ENCODE peak calls at places on chromosomes 3 and 15, in eight cellular contexts. One of them, this sample, is unnamed.

GRCh38 chr15:71093089-71094024 is 21.9 kb upstream of the THSD4 start:
- DNase-seq in tibial nerve: no peak
- DNase-seq in ovary: no peak
- DNase-seq in suprapubic skin: no peak
- DNase-seq in A549: peak; percentile 70
- DNase-seq in sigmoid colon: no peak
- DNase-seq in SK-N-SH: no peak
- DNase-seq in esophagus muscularis mucosa: peak; percentile 82
- DNase-seq in this sample: peak; percentile 50

GRCh38 chr3:167709690-167710089 is 25.0 kb downstream of the PDCD10 start:
- DNase-seq in tibial nerve: no peak
- DNase-seq in ovary: no peak
- DNase-seq in suprapubic skin: no peak
- DNase-seq in A549: no peak
- DNase-seq in sigmoid colon: no peak
- DNase-seq in SK-N-SH: no peak
- DNase-seq in esophagus muscularis mucosa: no peak
- DNase-seq in this sample: no peak

GRCh38 chr3:112894258-112894657 is 47.6 kb upstream of the CD200R1L start:
- DNase-seq in tibial nerve: no peak
- DNase-seq in ovary: no peak
- DNase-seq in suprapubic skin: no peak
- DNase-seq in A549: no peak
- DNase-seq in sigmoid colon: no peak
- DNase-seq in SK-N-SH: no peak
- DNase-seq in esophagus muscularis mucosa: no peak
- DNase-seq in this sample: no peak

GRCh38 chr3:54257114-54257513 is 134.8 kb downstream of the CACNA2D3 start:
- DNase-seq in tibial nerve: no peak
- DNase-seq in ovary: no peak
- DNase-seq in suprapubic skin: no peak
- DNase-seq in A549: no peak
- DNase-seq in sigmoid colon: no peak
- DNase-seq in SK-N-SH: no peak
- DNase-seq in esophagus muscularis mucosa: no peak
- DNase-seq in this sample: no peak

GRCh38 chr3:126528419-126528799 is 4.5 kb downstream of the CHST13 start:
- DNase-seq in tibial nerve: no peak
- DNase-seq in ovary: no peak
- DNase-seq in suprapubic skin: no peak
- DNase-seq in A549: no peak
- DNase-seq in sigmoid colon: peak; percentile 35
- DNase-seq in SK-N-SH: no peak
- DNase-seq in esophagus muscularis mucosa: no peak
- DNase-seq in this sample: no peak

GRCh38 chr3:154095832-154096421 is 25.3 kb upstream of the ARHGEF26 start:
- DNase-seq in tibial nerve: no peak
- DNase-seq in ovary: no peak
- DNase-seq in suprapubic skin: no peak
- DNase-seq in A549: no peak
- DNase-seq in sigmoid colon: no peak
- DNase-seq in SK-N-SH: no peak
- DNase-seq in esophagus muscularis mucosa: no peak
- DNase-seq in this sample: no peak

GRCh38 chr3:38047896-38048295 is 8.9 kb downstream of the DLEC1 start:
- DNase-seq in tibial nerve: no peak
- DNase-seq in ovary: no peak
- DNase-seq in suprapubic skin: no peak
- DNase-seq in A549: no peak
- DNase-seq in sigmoid colon: no peak
- DNase-seq in SK-N-SH: no peak
- DNase-seq in esophagus muscularis mucosa: no peak
- DNase-seq in this sample: no peak

GRCh38 chr3:128524374-128525299 is 31.6 kb upstream of the GATA2 start:
- DNase-seq in tibial nerve: no peak
- DNase-seq in ovary: no peak
- DNase-seq in suprapubic skin: no peak
- DNase-seq in A549: no peak
- DNase-seq in sigmoid colon: no peak
- DNase-seq in SK-N-SH: no peak
- DNase-seq in esophagus muscularis mucosa: peak; percentile 78
- DNase-seq in this sample: no peak

GRCh38 chr3:88713233-88713691 is 394.2 kb upstream of the EPHA3 start:
- DNase-seq in tibial nerve: no peak
- DNase-seq in ovary: no peak
- DNase-seq in suprapubic skin: no peak
- DNase-seq in A549: no peak
- DNase-seq in sigmoid colon: no peak
- DNase-seq in SK-N-SH: no peak
- DNase-seq in esophagus muscularis mucosa: no peak
- DNase-seq in this sample: no peak

GRCh38 chr3:61077551-61077950 is 173.7 kb downstream of the FHIT start:
- DNase-seq in tibial nerve: no peak
- DNase-seq in ovary: no peak
- DNase-seq in suprapubic skin: no peak
- DNase-seq in A549: no peak
- DNase-seq in sigmoid colon: no peak
- DNase-seq in SK-N-SH: no peak
- DNase-seq in esophagus muscularis mucosa: no peak
- DNase-seq in this sample: no peak
- H3K27ac ChIP-seq in tibial nerve: no peak overlapping the region
- H3K27ac ChIP-seq in ovary: no peak overlapping the region
- H3K27ac ChIP-seq in suprapubic skin: no peak overlapping the region
- H3K27ac ChIP-seq in A549: no peak overlapping the region
- H3K27ac ChIP-seq in sigmoid colon: no peak overlapping the region
- H3K27ac ChIP-seq in SK-N-SH: no peak overlapping the region
- H3K27ac ChIP-seq in esophagus muscularis mucosa: no peak overlapping the region
- H3K27ac ChIP-seq in this sample: no peak overlapping the region

DNA sequence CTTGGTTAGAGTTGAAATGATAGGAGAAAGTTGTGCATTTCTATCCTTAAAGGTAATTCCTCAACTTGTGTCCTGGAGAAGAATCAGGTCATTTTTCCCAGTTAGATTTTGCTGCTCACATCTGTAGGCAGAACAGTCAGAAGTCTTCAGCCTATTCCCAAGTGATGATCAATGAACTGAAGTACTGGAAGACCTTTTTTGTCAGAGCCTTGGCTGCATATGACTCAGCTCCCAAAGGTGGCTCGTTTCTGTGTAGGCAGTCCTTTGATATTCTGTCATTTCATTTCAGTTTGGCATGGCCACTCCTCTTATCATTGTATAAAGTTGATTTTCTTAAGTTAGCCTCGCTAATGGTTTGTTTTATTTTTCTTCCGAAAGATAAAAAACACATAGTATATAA is 90.7 kb downstream of the KLHL25 start:
- DNase-seq in tibial nerve: no peak
- DNase-seq in ovary: no peak
- DNase-seq in suprapubic skin: no peak
- DNase-seq in A549: no peak
- DNase-seq in sigmoid colon: no peak
- DNase-seq in SK-N-SH: no peak
- DNase-seq in esophagus muscularis mucosa: no peak
- DNase-seq in this sample: no peak
- H3K4me3 ChIP-seq in tibial nerve: no peak overlapping the region
- H3K4me3 ChIP-seq in ovary: no peak overlapping the region
- H3K4me3 ChIP-seq in suprapubic skin: no peak overlapping the region
- H3K4me3 ChIP-seq in A549: no peak overlapping the region
- H3K4me3 ChIP-seq in sigmoid colon: no peak overlapping the region
- H3K4me3 ChIP-seq in SK-N-SH: no peak overlapping the region
- H3K4me3 ChIP-seq in esophagus muscularis mucosa: no peak overlapping the region
- H3K4me3 ChIP-seq in this sample: no peak overlapping the region

GRCh38 chr15:34773013-34773412 is 18.2 kb upstream of the GJD2 start:
- DNase-seq in tibial nerve: no peak
- DNase-seq in ovary: no peak
- DNase-seq in suprapubic skin: no peak
- DNase-seq in A549: no peak
- DNase-seq in sigmoid colon: no peak
- DNase-seq in SK-N-SH: no peak
- DNase-seq in esophagus muscularis mucosa: no peak
- DNase-seq in this sample: no peak
- TF ChIP-seq EP300 in tibial nerve: no peak
- TF ChIP-seq EP300 in ovary: no peak
- TF ChIP-seq EP300 in suprapubic skin: no peak
- TF ChIP-seq EP300 in A549: no peak
- TF ChIP-seq EP300 in sigmoid colon: no peak
- TF ChIP-seq EP300 in SK-N-SH: no peak
- TF ChIP-seq EP300 in esophagus muscularis mucosa: no peak
- TF ChIP-seq EP300 in this sample: no peak

GRCh38 chr15:85011210-85011571 is 29.5 kb downstream of the PDE8A start:
- DNase-seq in tibial nerve: no peak
- DNase-seq in ovary: no peak
- DNase-seq in suprapubic skin: no peak
- DNase-seq in A549: no peak
- DNase-seq in sigmoid colon: no peak
- DNase-seq in SK-N-SH: no peak
- DNase-seq in esophagus muscularis mucosa: no peak
- DNase-seq in this sample: no peak
- H3K27ac ChIP-seq in tibial nerve: no peak overlapping the region
- H3K27ac ChIP-seq in ovary: peak overlapping the region; percentile 52
- H3K27ac ChIP-seq in suprapubic skin: no peak overlapping the region
- H3K27ac ChIP-seq in A549: peak overlapping the region; percentile 4
- H3K27ac ChIP-seq in sigmoid colon: peak overlapping the region; percentile 68
- H3K27ac ChIP-seq in SK-N-SH: no peak overlapping the region
- H3K27ac ChIP-seq in esophagus muscularis mucosa: peak overlapping the region; percentile 74
- H3K27ac ChIP-seq in this sample: peak overlapping the region; percentile 36

DNA sequence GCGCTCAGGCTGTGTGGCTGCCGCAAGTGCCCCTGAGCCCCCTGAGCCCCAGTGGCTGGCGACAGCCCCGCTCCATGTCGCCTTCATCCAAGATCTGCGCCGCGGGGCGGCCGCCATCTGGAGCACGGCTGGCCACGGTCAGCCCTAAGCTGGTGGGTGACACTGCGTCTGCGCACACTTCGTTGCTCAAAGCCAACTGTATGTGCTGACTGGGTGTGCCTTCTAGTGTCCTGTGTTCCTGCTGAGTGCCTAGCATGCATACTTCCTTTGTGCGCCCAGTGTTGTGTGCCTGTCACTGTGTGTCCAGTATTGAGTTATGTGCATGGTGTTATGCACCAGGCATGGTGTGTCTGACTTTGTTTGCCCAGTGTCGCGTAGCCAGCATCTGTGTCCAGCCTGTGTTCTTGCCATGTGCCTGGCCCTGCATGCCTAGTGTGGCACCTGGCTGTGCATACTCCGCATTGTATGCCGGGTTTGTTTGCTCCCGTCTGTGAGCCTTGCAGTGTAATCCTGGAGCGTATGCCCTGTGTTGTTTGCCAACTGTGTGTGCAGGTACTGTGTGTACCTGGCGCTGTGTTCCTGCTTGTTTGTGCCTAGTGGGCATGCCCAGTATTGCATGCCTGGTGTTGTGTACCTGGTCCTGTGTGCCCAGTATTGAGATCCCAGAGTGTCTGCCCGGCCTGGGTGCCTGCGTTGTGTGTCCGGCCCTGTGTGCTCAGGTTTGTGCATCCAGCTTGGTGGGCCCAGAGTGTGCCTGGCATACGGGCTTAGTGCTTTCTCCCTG is 54.7 kb upstream of the CHRNA7 start:
- DNase-seq in tibial nerve: no peak
- DNase-seq in ovary: no peak
- DNase-seq in suprapubic skin: no peak
- DNase-seq in A549: no peak
- DNase-seq in sigmoid colon: no peak
- DNase-seq in SK-N-SH: peak; percentile 79
- DNase-seq in esophagus muscularis mucosa: peak; percentile 70
- DNase-seq in this sample: peak; percentile 79
- H3K4me3 ChIP-seq in tibial nerve: no peak overlapping the region
- H3K4me3 ChIP-seq in ovary: no peak overlapping the region
- H3K4me3 ChIP-seq in suprapubic skin: peak overlapping the region; percentile 36
- H3K4me3 ChIP-seq in A549: peak overlapping the region; percentile 42
- H3K4me3 ChIP-seq in sigmoid colon: no peak overlapping the region
- H3K4me3 ChIP-seq in SK-N-SH: peak overlapping the region; percentile 43
- H3K4me3 ChIP-seq in esophagus muscularis mucosa: no peak overlapping the region
- H3K4me3 ChIP-seq in this sample: no peak overlapping the region

DNA sequence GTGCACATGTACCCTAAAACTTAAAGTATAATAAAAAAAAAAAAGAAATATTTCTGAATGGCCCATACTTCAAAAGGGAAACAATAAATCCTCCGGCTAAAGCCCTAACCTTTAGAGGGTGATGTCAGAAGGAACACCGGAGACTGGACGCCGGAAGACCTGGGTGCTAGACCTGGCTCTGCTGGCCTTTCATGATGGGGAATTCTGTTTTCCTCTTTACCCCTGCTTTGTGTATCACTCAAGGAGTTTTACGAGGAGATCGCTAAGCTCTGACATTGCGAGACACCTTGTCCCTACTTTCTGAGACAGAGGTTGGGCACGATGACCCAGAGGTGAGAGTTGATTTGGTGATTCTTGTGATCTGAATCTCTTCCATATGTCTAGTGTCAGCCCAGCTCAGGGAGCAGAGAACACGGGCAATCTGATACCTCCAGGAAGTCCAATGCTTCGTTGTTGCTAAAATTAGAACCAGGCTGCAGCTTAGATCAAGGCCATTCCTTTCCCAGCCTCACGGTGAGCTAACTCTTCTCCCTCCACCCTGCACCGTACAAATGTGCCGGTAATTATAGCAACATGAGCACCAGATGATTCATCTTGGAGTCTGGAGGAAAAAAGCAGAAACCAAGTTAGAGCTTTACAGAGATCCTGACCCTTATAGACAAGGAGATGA is 42.0 kb upstream of the CFAP161 start:
- DNase-seq in tibial nerve: no peak
- DNase-seq in ovary: no peak
- DNase-seq in suprapubic skin: no peak
- DNase-seq in A549: no peak
- DNase-seq in sigmoid colon: no peak
- DNase-seq in SK-N-SH: peak; percentile 23
- DNase-seq in esophagus muscularis mucosa: no peak
- DNase-seq in this sample: no peak
- TF ChIP-seq EP300 in tibial nerve: peak; percentile 47
- TF ChIP-seq EP300 in ovary: no peak
- TF ChIP-seq EP300 in suprapubic skin: no peak
- TF ChIP-seq EP300 in A549: no peak
- TF ChIP-seq EP300 in sigmoid colon: no peak
- TF ChIP-seq EP300 in SK-N-SH: peak; percentile 40
- TF ChIP-seq EP300 in esophagus muscularis mucosa: no peak
- TF ChIP-seq EP300 in this sample: no peak

GRCh38 chr15:29127506-29128430 is 141.9 kb downstream of the NSMCE3 start:
- DNase-seq in tibial nerve: no peak
- DNase-seq in ovary: no peak
- DNase-seq in suprapubic skin: peak; percentile 37
- DNase-seq in A549: no peak
- DNase-seq in sigmoid colon: peak; percentile 46
- DNase-seq in SK-N-SH: no peak
- DNase-seq in esophagus muscularis mucosa: no peak
- DNase-seq in this sample: no peak

GRCh38 chr15:29128671-29129070 is 141.0 kb downstream of the NSMCE3 start:
- DNase-seq in tibial nerve: no peak
- DNase-seq in ovary: no peak
- DNase-seq in suprapubic skin: no peak
- DNase-seq in A549: no peak
- DNase-seq in sigmoid colon: peak; percentile 51
- DNase-seq in SK-N-SH: no peak
- DNase-seq in esophagus muscularis mucosa: no peak
- DNase-seq in this sample: no peak

GRCh38 chr15:29130461-29130860 is 139.2 kb downstream of the NSMCE3 start:
- DNase-seq in tibial nerve: no peak
- DNase-seq in ovary: no peak
- DNase-seq in suprapubic skin: no peak
- DNase-seq in A549: no peak
- DNase-seq in sigmoid colon: no peak
- DNase-seq in SK-N-SH: no peak
- DNase-seq in esophagus muscularis mucosa: no peak
- DNase-seq in this sample: no peak

GRCh38 chr15:29129903-29130302 is 139.7 kb downstream of the NSMCE3 start:
- DNase-seq in tibial nerve: no peak
- DNase-seq in ovary: peak; percentile 13
- DNase-seq in suprapubic skin: peak; percentile 32
- DNase-seq in A549: no peak
- DNase-seq in sigmoid colon: peak; percentile 20
- DNase-seq in SK-N-SH: no peak
- DNase-seq in esophagus muscularis mucosa: no peak
- DNase-seq in this sample: no peak

GRCh38 chr15:29129221-29129620 is 140.4 kb downstream of the NSMCE3 start:
- DNase-seq in tibial nerve: no peak
- DNase-seq in ovary: no peak
- DNase-seq in suprapubic skin: peak; percentile 21
- DNase-seq in A549: no peak
- DNase-seq in sigmoid colon: peak; percentile 15
- DNase-seq in SK-N-SH: no peak
- DNase-seq in esophagus muscularis mucosa: no peak
- DNase-seq in this sample: no peak
- H3K27ac ChIP-seq in tibial nerve: no peak overlapping the region
- H3K27ac ChIP-seq in ovary: no peak overlapping the region
- H3K27ac ChIP-seq in suprapubic skin: no peak overlapping the region
- H3K27ac ChIP-seq in A549: no peak overlapping the region
- H3K27ac ChIP-seq in sigmoid colon: no peak overlapping the region
- H3K27ac ChIP-seq in SK-N-SH: no peak overlapping the region
- H3K27ac ChIP-seq in esophagus muscularis mucosa: no peak overlapping the region
- H3K27ac ChIP-seq in this sample: no peak overlapping the region

This sample was measured in upper lobe of left lung.